ENCODE peak calls at places on chromosomes 1 and 21, in eight cellular contexts. One of them, this sample, is unnamed.

GRCh38 chr1:53340660-53341520 is 13.0 kb upstream of the LRP8 start:
- DNase-seq in omental fat pad: no peak
- DNase-seq in M059J: no peak
- DNase-seq in CD8-positive, alpha-beta memory T cell: no peak
- DNase-seq in skeletal muscle cell: no peak
- DNase-seq in ACHN: no peak
- DNase-seq in heart right ventricle: no peak
- DNase-seq in fibroblast of lung: no peak
- DNase-seq in this sample: no peak

GRCh38 chr1:41823453-41823852 is 95.3 kb downstream of the HIVEP3 start:
- DNase-seq in omental fat pad: no peak
- DNase-seq in M059J: no peak
- DNase-seq in CD8-positive, alpha-beta memory T cell: no peak
- DNase-seq in skeletal muscle cell: no peak
- DNase-seq in ACHN: no peak
- DNase-seq in heart right ventricle: peak; percentile 40
- DNase-seq in fibroblast of lung: no peak
- DNase-seq in this sample: no peak

GRCh38 chr1:65207317-65207716 is 59.3 kb downstream of the AK4 start:
- DNase-seq in omental fat pad: no peak
- DNase-seq in M059J: no peak
- DNase-seq in CD8-positive, alpha-beta memory T cell: no peak
- DNase-seq in skeletal muscle cell: no peak
- DNase-seq in ACHN: no peak
- DNase-seq in heart right ventricle: no peak
- DNase-seq in fibroblast of lung: peak; percentile 9
- DNase-seq in this sample: no peak

GRCh38 chr1:94925561-94926364 is 1.1 kb downstream of the CNN3 start:
- DNase-seq in omental fat pad: peak; percentile 39
- DNase-seq in M059J: peak; percentile 96
- DNase-seq in CD8-positive, alpha-beta memory T cell: no peak
- DNase-seq in skeletal muscle cell: peak; percentile 58
- DNase-seq in ACHN: peak; percentile 94
- DNase-seq in heart right ventricle: peak; percentile 61
- DNase-seq in fibroblast of lung: peak; percentile 85
- DNase-seq in this sample: peak; percentile 87

GRCh38 chr1:11682287-11682771 is 1.4 kb upstream of the MAD2L2 start:
- DNase-seq in omental fat pad: no peak
- DNase-seq in M059J: no peak
- DNase-seq in CD8-positive, alpha-beta memory T cell: no peak
- DNase-seq in skeletal muscle cell: no peak
- DNase-seq in ACHN: no peak
- DNase-seq in heart right ventricle: no peak
- DNase-seq in fibroblast of lung: no peak
- DNase-seq in this sample: no peak

GRCh38 chr1:103529746-103530145 is 4.2 kb downstream of the RNPC3 start:
- DNase-seq in omental fat pad: no peak
- DNase-seq in M059J: peak; percentile 3
- DNase-seq in CD8-positive, alpha-beta memory T cell: no peak
- DNase-seq in skeletal muscle cell: no peak
- DNase-seq in ACHN: peak; percentile 51
- DNase-seq in heart right ventricle: no peak
- DNase-seq in fibroblast of lung: no peak
- DNase-seq in this sample: no peak

GRCh38 chr21:46414965-46415275 is 43.8 kb upstream of the DIP2A start:
- DNase-seq in omental fat pad: no peak
- DNase-seq in M059J: no peak
- DNase-seq in CD8-positive, alpha-beta memory T cell: peak; percentile 1
- DNase-seq in skeletal muscle cell: no peak
- DNase-seq in ACHN: no peak
- DNase-seq in heart right ventricle: no peak
- DNase-seq in fibroblast of lung: no peak
- DNase-seq in this sample: no peak

GRCh38 chr1:150146853-150147542 is 2.7 kb upstream of the PLEKHO1 start:
- DNase-seq in omental fat pad: no peak
- DNase-seq in M059J: no peak
- DNase-seq in CD8-positive, alpha-beta memory T cell: no peak
- DNase-seq in skeletal muscle cell: no peak
- DNase-seq in ACHN: no peak
- DNase-seq in heart right ventricle: no peak
- DNase-seq in fibroblast of lung: no peak
- DNase-seq in this sample: no peak

GRCh38 chr21:32412162-32412997 is at the start of gene EVA1C:
- DNase-seq in omental fat pad: no peak
- DNase-seq in M059J: peak; percentile 60
- DNase-seq in CD8-positive, alpha-beta memory T cell: peak; percentile 83
- DNase-seq in skeletal muscle cell: no peak
- DNase-seq in ACHN: no peak
- DNase-seq in heart right ventricle: peak; percentile 77
- DNase-seq in fibroblast of lung: peak; percentile 63
- DNase-seq in this sample: no peak

GRCh38 chr1:173042806-173043205 is 7.9 kb downstream of the TNFSF18 start:
- DNase-seq in omental fat pad: no peak
- DNase-seq in M059J: peak; percentile 46
- DNase-seq in CD8-positive, alpha-beta memory T cell: no peak
- DNase-seq in skeletal muscle cell: no peak
- DNase-seq in ACHN: no peak
- DNase-seq in heart right ventricle: no peak
- DNase-seq in fibroblast of lung: no peak
- DNase-seq in this sample: no peak

GRCh38 chr1:22349302-22350043 is 102.2 kb upstream of the ZBTB40 start:
- DNase-seq in omental fat pad: no peak
- DNase-seq in M059J: no peak
- DNase-seq in CD8-positive, alpha-beta memory T cell: no peak
- DNase-seq in skeletal muscle cell: no peak
- DNase-seq in ACHN: no peak
- DNase-seq in heart right ventricle: no peak
- DNase-seq in fibroblast of lung: no peak
- DNase-seq in this sample: no peak